ENCODE peak calls at places on chromosome 2, in ten cellular contexts. B is dorsolateral prefrontal cortex, Z is right atrium auricular region, E is heart right ventricle, L is lower lobe of right lung, W is kidney, X is AG04449, P is IMR-90, U is HL-60, I is choroid plexus epithelial cell. T is an unnamed sample.
A peak's percentile ranks its signal among the peaks of the same experiment; 100 is the strongest.

GRCh38 chr2:60533114-60534033 is 20.1 kb downstream of the BCL11A start:
- DNase-seq in U (no peak), I (peak; percentile 63), B (no peak), Z (no peak), L (no peak), P (peak; percentile 89), X (no peak), W (no peak), E (no peak), T (no peak)

GRCh38 chr2:136235451-136236418 is 117.8 kb upstream of the CXCR4 start:
- DNase-seq in X (no peak), U (no peak), I (peak; percentile 20), Z (no peak), P (peak; percentile 3), L (no peak), E (peak; percentile 22), B (no peak), W (no peak), T (no peak)

GRCh38 chr2:158045362-158045761 is 56.3 kb upstream of the UPP2 start:
- DNase-seq in W (no peak), Z (no peak), U (no peak), P (no peak), B (no peak), E (no peak), I (no peak), X (no peak), L (no peak), T (no peak)

GRCh38 chr2:11222845-11223244 is 67.6 kb downstream of the SLC66A3 start:
- DNase-seq in W (no peak), X (no peak), E (no peak), I (no peak), U (no peak), L (no peak), Z (no peak), B (no peak), P (no peak), T (no peak)

GRCh38 chr2:133755515-133756311 is 187.4 kb upstream of the NCKAP5 start:
- DNase-seq in L (no peak), U (no peak), I (peak; percentile 99), E (peak; percentile 32), X (peak; percentile 100), P (peak; percentile 100), B (no peak), W (no peak), Z (no peak), T (no peak)

GRCh38 chr2:55766947-55767346 is 73.3 kb upstream of the PNPT1 start:
- DNase-seq in P (no peak), W (no peak), E (no peak), B (no peak), L (no peak), Z (no peak), X (no peak), I (no peak), U (no peak), T (no peak)

GRCh38 chr2:135055182-135055786 is 3.2 kb downstream of the RAB3GAP1 start:
- DNase-seq in U (no peak), I (peak; percentile 69), B (no peak), P (peak; percentile 81), X (no peak), E (no peak), W (no peak), Z (no peak), L (no peak), T (no peak)

GRCh38 chr2:100936070-100936741 is 65.9 kb upstream of the RPL31 start:
- DNase-seq in L (no peak), I (no peak), Z (peak; percentile 32), W (no peak), P (no peak), U (no peak), E (no peak), X (no peak), B (no peak), T (no peak)

GRCh38 chr2:166625670-166626069 is 131.6 kb upstream of the SCN7A start:
- DNase-seq in W (no peak), X (no peak), P (peak; percentile 6), B (no peak), Z (no peak), U (no peak), I (no peak), E (no peak), L (no peak), T (no peak)

GRCh38 chr2:130363479-130363878 is 7.6 kb downstream of the PTPN18 start:
- DNase-seq in Z (no peak), X (no peak), U (no peak), E (no peak), B (no peak), L (no peak), I (no peak), P (no peak), W (no peak), T (no peak)

GRCh38 chr2:119694994-119695521 is 16.1 kb downstream of the TMEM177 start:
- DNase-seq in L (no peak), W (no peak), B (peak; percentile 39), I (peak; percentile 80), Z (no peak), U (no peak), E (no peak), P (peak; percentile 54), X (no peak), T (no peak)

GRCh38 chr2:174606336-174606735 is 8.7 kb upstream of the WIPF1 start:
- DNase-seq in I (peak; percentile 72), Z (no peak), W (no peak), P (peak; percentile 93), E (no peak), U (no peak), X (no peak), L (no peak), B (no peak), T (no peak)

GRCh38 chr2:119426801-119427395 is 4.8 kb upstream of the TMEM37 start:
- DNase-seq in B (no peak), Z (no peak), E (no peak), I (peak; percentile 82), L (peak; percentile 87), U (peak; percentile 48), W (peak; percentile 86), P (no peak), X (no peak), T (peak; percentile 67)

GRCh38 chr2:126753501-126754212 is 97.7 kb downstream of the GYPC start:
- DNase-seq in I (no peak), W (no peak), Z (no peak), L (no peak), P (no peak), E (no peak), B (no peak), U (no peak), X (no peak), T (no peak)

GRCh38 chr2:134287323-134287722 is 33.5 kb downstream of the MGAT5 start:
- DNase-seq in W (no peak), E (no peak), X (no peak), Z (no peak), U (no peak), B (no peak), L (no peak), P (no peak), I (no peak), T (no peak)

GRCh38 chr2:171482308-171482707 is 40.0 kb upstream of the CYBRD1 start:
- DNase-seq in E (no peak), P (no peak), B (no peak), X (no peak), L (no peak), I (peak; percentile 16), Z (no peak), U (no peak), W (no peak), T (no peak)

GRCh38 chr2:21822505-21822904 is 698.7 kb downstream of the TDRD15 start:
- DNase-seq in I (no peak), U (no peak), P (no peak), L (no peak), E (no peak), B (no peak), W (no peak), Z (no peak), X (no peak), T (no peak)

GRCh38 chr2:23118313-23118712 is 266.7 kb upstream of the KLHL29 start:
- DNase-seq in E (no peak), B (no peak), L (no peak), X (no peak), W (no peak), P (no peak), U (no peak), I (no peak), Z (no peak), T (no peak)
- H3K4me3 ChIP-seq in E (no peak overlapping the region), B (no peak overlapping the region), L (no peak overlapping the region), X (no peak overlapping the region), W (no peak overlapping the region), P (no peak overlapping the region), U (no peak overlapping the region), I (no peak overlapping the region), Z (no peak overlapping the region), T (no peak overlapping the region)

GRCh38 chr2:161414015-161414384 is 2.1 kb upstream of the TBR1 start:
- DNase-seq in Z (no peak), W (no peak), I (no peak), X (no peak), L (no peak), E (no peak), P (no peak), B (no peak), U (no peak), T (no peak)
- H3K4me3 ChIP-seq in Z (peak overlapping the region; percentile 52), W (peak overlapping the region; percentile 45), I (peak overlapping the region; percentile 60), X (peak overlapping the region; percentile 59), L (peak overlapping the region; percentile 52), E (peak overlapping the region; percentile 2), P (peak overlapping the region; percentile 43), B (peak overlapping the region; percentile 61), U (no peak overlapping the region), T (peak overlapping the region; percentile 67)

DNA sequence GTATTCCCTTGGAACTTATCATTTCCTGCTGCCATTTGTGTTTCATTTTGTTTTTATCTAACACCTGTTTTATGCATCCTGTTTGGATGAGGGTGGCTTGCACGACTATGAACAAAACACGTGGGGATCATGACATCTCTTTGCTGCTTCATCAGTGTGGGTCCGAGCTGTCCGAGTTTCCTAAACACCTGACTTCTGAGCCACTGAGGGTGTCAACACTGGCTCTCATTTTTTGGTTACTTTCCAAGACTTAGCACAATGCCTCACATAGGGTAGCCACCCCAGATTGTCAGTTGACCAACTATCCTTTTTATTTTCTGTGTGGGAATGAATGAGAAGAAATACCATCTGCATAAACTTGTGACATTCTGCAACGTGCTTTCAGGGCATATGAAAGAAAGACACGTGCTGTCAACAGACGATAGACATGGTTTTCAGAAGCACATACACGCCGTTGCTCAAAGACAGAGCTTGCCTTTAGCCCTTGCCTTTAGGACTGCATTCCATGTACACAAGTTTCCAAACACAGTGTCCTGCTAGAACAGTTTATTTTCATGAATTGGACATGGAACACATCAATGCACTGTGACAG is 166.7 kb downstream of the MYT1L start:
- DNase-seq in L (no peak), I (no peak), Z (no peak), B (no peak), U (no peak), P (no peak), X (no peak), E (no peak), W (no peak), T (no peak)
- H3K4me3 ChIP-seq in L (no peak overlapping the region), I (no peak overlapping the region), Z (no peak overlapping the region), B (no peak overlapping the region), U (no peak overlapping the region), P (no peak overlapping the region), X (no peak overlapping the region), E (no peak overlapping the region), W (no peak overlapping the region), T (no peak overlapping the region)

DNA sequence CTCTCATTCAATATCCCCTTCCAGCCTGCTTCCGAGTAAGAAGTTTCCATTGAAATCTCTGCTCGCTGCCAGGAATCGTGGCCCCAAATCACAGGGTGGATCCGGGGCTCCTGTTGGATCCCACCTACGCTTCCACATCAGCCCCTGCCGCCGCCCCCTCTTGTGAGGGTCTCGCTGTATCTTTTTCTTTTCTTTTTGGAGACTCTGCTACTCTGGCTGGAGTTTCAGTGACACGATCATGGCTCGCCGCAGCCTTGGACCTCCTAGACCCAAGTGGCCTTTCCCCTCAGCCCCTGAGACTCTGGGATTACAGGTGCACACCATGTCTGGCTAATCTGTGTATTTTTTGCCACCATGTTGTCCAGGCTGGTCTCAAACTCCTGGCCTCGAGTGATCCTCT is 246.8 kb upstream of the PXDN start:
- DNase-seq in P (no peak), B (no peak), I (no peak), E (no peak), W (no peak), Z (no peak), X (no peak), U (no peak), L (no peak), T (no peak)
- H3K4me3 ChIP-seq in P (no peak overlapping the region), B (peak overlapping the region; percentile 21), I (no peak overlapping the region), E (no peak overlapping the region), W (no peak overlapping the region), Z (no peak overlapping the region), X (no peak overlapping the region), U (no peak overlapping the region), L (no peak overlapping the region), T (no peak overlapping the region)

T was measured in psoas muscle.